ENCODE peak calls at places on chromosomes 16 and 17, in six cellular contexts. One of them, this sample, is unnamed.

GRCh38 chr17:62109378-62109902 is 44.4 kb upstream of the MED13 start:
- DNase-seq in stomach: peak
- DNase-seq in sigmoid colon: no peak
- DNase-seq in GM12878: peak
- DNase-seq in A549: peak
- DNase-seq in ovary: peak
- DNase-seq in this sample: no peak

GRCh38 chr16:3027983-3028715 is 4.3 kb downstream of the THOC6 start:
- DNase-seq in stomach: peak
- DNase-seq in sigmoid colon: peak
- DNase-seq in GM12878: peak
- DNase-seq in A549: peak
- DNase-seq in ovary: peak
- DNase-seq in this sample: peak

GRCh38 chr17:57269052-57269451 is 12.7 kb downstream of the MSI2 start:
- DNase-seq in stomach: no peak
- DNase-seq in sigmoid colon: no peak
- DNase-seq in GM12878: no peak
- DNase-seq in A549: no peak
- DNase-seq in ovary: no peak
- DNase-seq in this sample: no peak

GRCh38 chr17:66415366-66416206 is 113.2 kb downstream of the PRKCA start:
- DNase-seq in stomach: peak
- DNase-seq in sigmoid colon: no peak
- DNase-seq in GM12878: no peak
- DNase-seq in A549: no peak
- DNase-seq in ovary: no peak
- DNase-seq in this sample: no peak

GRCh38 chr16:3175157-3176153 is 12.5 kb upstream of the OR1F1 start:
- DNase-seq in stomach: no peak
- DNase-seq in sigmoid colon: peak
- DNase-seq in GM12878: no peak
- DNase-seq in A549: peak
- DNase-seq in ovary: no peak
- DNase-seq in this sample: no peak

GRCh38 chr16:2465653-2466415 is 5.3 kb upstream of the NTN3 start:
- DNase-seq in stomach: no peak
- DNase-seq in sigmoid colon: no peak
- DNase-seq in GM12878: no peak
- DNase-seq in A549: peak
- DNase-seq in ovary: no peak
- DNase-seq in this sample: no peak

GRCh38 chr17:79695293-79696158 is 35.2 kb upstream of the ENPP7 start:
- DNase-seq in stomach: no peak
- DNase-seq in sigmoid colon: no peak
- DNase-seq in GM12878: no peak
- DNase-seq in A549: no peak
- DNase-seq in ovary: no peak
- DNase-seq in this sample: peak

GRCh38 chr17:52505601-52506000 is 347.1 kb upstream of the CA10 start:
- DNase-seq in stomach: no peak
- DNase-seq in sigmoid colon: no peak
- DNase-seq in GM12878: no peak
- DNase-seq in A549: no peak
- DNase-seq in ovary: no peak
- DNase-seq in this sample: no peak

GRCh38 chr16:47873434-47873833 is 282.4 kb downstream of the ABCC12 start:
- DNase-seq in stomach: no peak
- DNase-seq in sigmoid colon: no peak
- DNase-seq in GM12878: no peak
- DNase-seq in A549: no peak
- DNase-seq in ovary: no peak
- DNase-seq in this sample: no peak

GRCh38 chr16:80084614-80085013 is 456.2 kb upstream of the DYNLRB2 start:
- DNase-seq in stomach: peak
- DNase-seq in sigmoid colon: peak
- DNase-seq in GM12878: no peak
- DNase-seq in A549: peak
- DNase-seq in ovary: peak
- DNase-seq in this sample: peak

GRCh38 chr17:43574896-43575525 is 28.9 kb upstream of the ETV4 start:
- DNase-seq in stomach: no peak
- DNase-seq in sigmoid colon: no peak
- DNase-seq in GM12878: no peak
- DNase-seq in A549: no peak
- DNase-seq in ovary: no peak
- DNase-seq in this sample: no peak

GRCh38 chr17:42541041-42541833 is 5.2 kb downstream of the NAGLU start:
- DNase-seq in stomach: peak
- DNase-seq in sigmoid colon: no peak
- DNase-seq in GM12878: no peak
- DNase-seq in A549: no peak
- DNase-seq in ovary: no peak
- DNase-seq in this sample: no peak

GRCh38 chr16:24555346-24555872 is 16.0 kb downstream of the RBBP6 start:
- DNase-seq in stomach: no peak
- DNase-seq in sigmoid colon: no peak
- DNase-seq in GM12878: no peak
- DNase-seq in A549: no peak
- DNase-seq in ovary: no peak
- DNase-seq in this sample: no peak

GRCh38 chr17:41498276-41498675 is 7.1 kb downstream of the KRT13 start:
- DNase-seq in stomach: no peak
- DNase-seq in sigmoid colon: no peak
- DNase-seq in GM12878: no peak
- DNase-seq in A549: no peak
- DNase-seq in ovary: no peak
- DNase-seq in this sample: no peak

GRCh38 chr16:10647721-10648296 is 46.9 kb downstream of the TEKT5 start:
- DNase-seq in stomach: no peak
- DNase-seq in sigmoid colon: no peak
- DNase-seq in GM12878: no peak
- DNase-seq in A549: no peak
- DNase-seq in ovary: no peak
- DNase-seq in this sample: no peak

GRCh38 chr17:67431210-67432015 is 54.3 kb downstream of the PITPNC1 start:
- DNase-seq in stomach: no peak
- DNase-seq in sigmoid colon: no peak
- DNase-seq in GM12878: no peak
- DNase-seq in A549: peak
- DNase-seq in ovary: no peak
- DNase-seq in this sample: no peak

GRCh38 chr17:42072323-42073187 is 22.2 kb upstream of the C17orf113 start:
- DNase-seq in stomach: peak
- DNase-seq in sigmoid colon: no peak
- DNase-seq in GM12878: no peak
- DNase-seq in A549: peak
- DNase-seq in ovary: peak
- DNase-seq in this sample: no peak

GRCh38 chr17:33175565-33175964 is 117.5 kb downstream of the ASIC2 start:
- DNase-seq in stomach: no peak
- DNase-seq in sigmoid colon: no peak
- DNase-seq in GM12878: no peak
- DNase-seq in A549: no peak
- DNase-seq in ovary: no peak
- DNase-seq in this sample: no peak

GRCh38 chr16:84647830-84648594 is at the start of gene KLHL36:
- DNase-seq in stomach: peak
- DNase-seq in sigmoid colon: peak
- DNase-seq in GM12878: no peak
- DNase-seq in A549: peak
- DNase-seq in ovary: peak
- DNase-seq in this sample: peak

GRCh38 chr17:39668141-39668924 is at the start of gene PNMT:
- DNase-seq in stomach: peak
- DNase-seq in sigmoid colon: no peak
- DNase-seq in GM12878: no peak
- DNase-seq in A549: peak
- DNase-seq in ovary: peak
- DNase-seq in this sample: peak

GRCh38 chr17:39666231-39666600 is 1.1 kb downstream of the TCAP start:
- DNase-seq in stomach: no peak
- DNase-seq in sigmoid colon: no peak
- DNase-seq in GM12878: no peak
- DNase-seq in A549: no peak
- DNase-seq in ovary: no peak
- DNase-seq in this sample: no peak

GRCh38 chr17:39666601-39667261 is 1.5 kb upstream of the PNMT start:
- DNase-seq in stomach: no peak
- DNase-seq in sigmoid colon: no peak
- DNase-seq in GM12878: no peak
- DNase-seq in A549: no peak
- DNase-seq in ovary: no peak
- DNase-seq in this sample: no peak

GRCh38 chr17:39665642-39666221 is 583 bp downstream of the TCAP start:
- DNase-seq in stomach: no peak
- DNase-seq in sigmoid colon: no peak
- DNase-seq in GM12878: no peak
- DNase-seq in A549: peak
- DNase-seq in ovary: no peak
- DNase-seq in this sample: no peak

DNA sequence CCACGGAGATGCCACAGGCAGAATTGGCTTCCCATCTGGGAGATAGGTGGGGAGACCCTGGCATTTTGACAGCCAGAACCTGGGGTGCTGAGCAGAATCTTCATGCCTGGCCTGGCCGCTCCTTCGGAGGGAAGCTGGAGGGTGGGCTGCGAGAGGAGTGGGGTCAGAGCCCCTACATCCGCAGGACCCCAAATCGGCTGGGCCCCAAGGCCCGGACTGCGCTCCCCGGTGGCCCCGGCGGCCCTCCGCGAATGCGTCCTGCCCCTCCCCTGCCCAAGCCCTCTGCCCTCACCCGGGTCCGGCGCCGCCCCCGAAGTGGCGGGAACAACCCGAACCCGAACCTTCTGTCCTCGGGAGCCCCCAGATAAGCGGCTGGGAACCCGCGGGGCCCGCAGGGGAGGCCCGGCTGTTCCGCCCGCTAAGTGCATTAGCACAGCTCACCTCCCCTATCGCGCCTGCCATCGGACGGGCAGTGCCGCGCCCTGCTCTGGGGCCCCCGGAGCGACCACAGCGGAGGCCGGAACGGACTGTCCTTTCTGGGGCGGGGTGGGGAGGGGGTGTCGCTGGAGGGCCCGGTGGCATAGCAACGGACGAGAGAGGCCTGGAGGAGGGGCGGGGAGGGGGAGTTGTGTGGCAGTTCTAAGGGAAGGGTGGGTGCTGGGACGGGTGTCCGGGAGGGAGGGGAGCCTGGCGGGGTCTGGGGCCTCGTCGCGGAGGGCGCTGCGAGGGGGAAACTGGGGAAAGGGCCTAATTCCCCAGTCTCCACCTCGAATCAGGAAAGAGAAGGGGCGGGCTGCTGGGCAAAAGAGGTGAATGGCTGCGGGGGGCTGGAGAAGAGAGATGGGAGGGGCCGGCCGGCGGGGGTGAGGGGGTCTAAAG is 752 bp upstream of the PNMT start:
- DNase-seq in stomach: peak
- DNase-seq in sigmoid colon: no peak
- DNase-seq in GM12878: no peak
- DNase-seq in A549: no peak
- DNase-seq in ovary: peak
- DNase-seq in this sample: no peak
- TF ChIP-seq EP300 in stomach: no peak
- TF ChIP-seq EP300 in sigmoid colon: no peak
- TF ChIP-seq EP300 in GM12878: no peak
- TF ChIP-seq EP300 in A549: no peak
- TF ChIP-seq EP300 in ovary: no peak
- TF ChIP-seq EP300 in this sample: no peak

GRCh38 chr17:74875970-74876593 is 3.3 kb upstream of the FDXR start:
- DNase-seq in stomach: no peak
- DNase-seq in sigmoid colon: no peak
- DNase-seq in GM12878: no peak
- DNase-seq in A549: no peak
- DNase-seq in ovary: no peak
- DNase-seq in this sample: no peak
- TF ChIP-seq EP300 in stomach: no peak
- TF ChIP-seq EP300 in sigmoid colon: no peak
- TF ChIP-seq EP300 in GM12878: no peak
- TF ChIP-seq EP300 in A549: no peak
- TF ChIP-seq EP300 in ovary: no peak
- TF ChIP-seq EP300 in this sample: no peak

GRCh38 chr17:72255481-72255880 is 134.7 kb downstream of the SOX9 start:
- DNase-seq in stomach: no peak
- DNase-seq in sigmoid colon: no peak
- DNase-seq in GM12878: no peak
- DNase-seq in A549: no peak
- DNase-seq in ovary: no peak
- DNase-seq in this sample: no peak
- TF ChIP-seq EP300 in stomach: no peak
- TF ChIP-seq EP300 in sigmoid colon: no peak
- TF ChIP-seq EP300 in GM12878: no peak
- TF ChIP-seq EP300 in A549: no peak
- TF ChIP-seq EP300 in ovary: no peak
- TF ChIP-seq EP300 in this sample: no peak

DNA sequence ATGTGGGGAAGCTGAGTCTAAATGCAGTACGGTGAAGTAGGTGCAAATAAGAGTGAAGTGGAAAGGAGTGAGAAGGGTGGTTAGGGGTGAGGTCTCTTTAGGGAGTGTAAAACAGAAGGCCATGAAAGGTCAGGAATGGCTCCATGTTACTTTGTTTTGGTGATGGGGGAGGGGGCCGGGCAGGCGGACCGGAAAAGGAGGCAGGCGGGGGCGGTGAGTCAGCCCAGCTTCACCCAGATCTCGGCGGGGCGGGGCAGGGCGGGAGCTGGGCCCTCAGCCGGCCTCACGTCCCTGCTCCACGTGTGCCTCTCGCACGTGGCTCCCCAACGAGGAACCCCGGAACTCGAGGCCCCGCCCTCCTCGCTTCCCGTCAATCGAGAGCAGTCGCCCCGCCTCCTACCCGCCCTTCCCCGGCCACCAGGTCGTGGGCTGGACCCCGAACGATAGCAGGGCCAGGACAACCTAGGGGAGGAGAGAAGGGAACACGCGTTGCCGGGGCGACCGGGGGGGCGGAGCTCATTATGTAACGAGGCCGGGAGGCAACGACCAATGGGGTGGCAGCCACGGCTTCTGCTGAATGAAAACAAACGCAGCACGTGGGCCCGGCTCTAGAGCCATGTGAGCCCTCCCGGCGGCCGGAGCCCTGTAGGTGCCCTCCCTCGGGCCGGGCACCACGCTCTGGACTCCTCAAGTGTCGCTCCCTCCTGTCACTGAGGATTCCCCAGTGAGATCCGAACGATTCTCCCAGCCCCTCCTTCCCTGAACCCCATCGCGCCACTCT is 1.4 kb downstream of the NR1D1 start:
- DNase-seq in stomach: peak
- DNase-seq in sigmoid colon: peak
- DNase-seq in GM12878: peak
- DNase-seq in A549: peak
- DNase-seq in ovary: peak
- DNase-seq in this sample: peak
- TF ChIP-seq EP300 in stomach: peak
- TF ChIP-seq EP300 in sigmoid colon: no peak
- TF ChIP-seq EP300 in GM12878: no peak
- TF ChIP-seq EP300 in A549: no peak
- TF ChIP-seq EP300 in ovary: peak
- TF ChIP-seq EP300 in this sample: peak

This sample was measured in tibial nerve.